ENCODE peak calls at places on chromosomes 16 and 17, in nine cellular contexts. Y, E, D, B, M, S, Q, A and K are unnamed samples.

GRCh38 chr17:29778936-29779811 is 150.9 kb downstream of the SSH2 start:
- DNase-seq in Y (peak; percentile 56), E (peak; percentile 87), D (peak; percentile 82), B (peak; percentile 83), M (peak; percentile 59), S (peak; percentile 80), Q (peak; percentile 75), A (no peak), K (peak; percentile 77)

GRCh38 chr17:64328875-64329405 is 61.7 kb downstream of the PECAM1 start:
- DNase-seq in Y (no peak), E (no peak), D (no peak), B (no peak), M (no peak), S (no peak), Q (no peak), A (no peak), K (no peak)

GRCh38 chr17:46971647-46972300 is 7.3 kb downstream of the RPRML start:
- DNase-seq in Y (no peak), E (no peak), D (no peak), B (no peak), M (no peak), S (no peak), Q (no peak), A (no peak), K (no peak)

GRCh38 chr17:27559996-27560481 is 70.9 kb upstream of the LGALS9 start:
- DNase-seq in Y (no peak), E (no peak), D (peak; percentile 75), B (peak; percentile 57), M (no peak), S (no peak), Q (peak; percentile 97), A (no peak), K (peak; percentile 93)

GRCh38 chr17:81806461-81807209 is 2.7 kb downstream of the GCGR start:
- DNase-seq in Y (no peak), E (no peak), D (no peak), B (no peak), M (no peak), S (no peak), Q (no peak), A (no peak), K (no peak)

GRCh38 chr16:14310519-14310991 is 239.4 kb downstream of the MRTFB start:
- DNase-seq in Y (peak; percentile 45), E (no peak), D (no peak), B (no peak), M (no peak), S (peak; percentile 64), Q (no peak), A (no peak), K (peak; percentile 47)

GRCh38 chr17:81832608-81833159 is 407 bp downstream of the MCRIP1 start:
- DNase-seq in Y (no peak), E (peak; percentile 27), D (peak; percentile 30), B (peak; percentile 18), M (no peak), S (peak; percentile 49), Q (peak; percentile 22), A (no peak), K (no peak)

GRCh38 chr16:88072571-88073001 is 121.4 kb downstream of the BANP start:
- DNase-seq in Y (no peak), E (no peak), D (no peak), B (no peak), M (no peak), S (no peak), Q (no peak), A (no peak), K (no peak)

GRCh38 chr17:63405020-63405419 is 41.1 kb downstream of the CYB561 start:
- DNase-seq in Y (no peak), E (no peak), D (no peak), B (no peak), M (no peak), S (no peak), Q (no peak), A (no peak), K (no peak)

GRCh38 chr17:77436058-77436442 is 295.3 kb downstream of the SEC14L1 start:
- DNase-seq in Y (peak; percentile 77), E (no peak), D (peak; percentile 77), B (no peak), M (no peak), S (no peak), Q (peak; percentile 73), A (no peak), K (no peak)

GRCh38 chr17:76511562-76512365 is 10.5 kb upstream of the RHBDF2 start:
- DNase-seq in Y (no peak), E (no peak), D (no peak), B (no peak), M (peak; percentile 50), S (no peak), Q (peak; percentile 31), A (no peak), K (peak; percentile 45)

GRCh38 chr16:19127205-19127604 is 13.4 kb downstream of the ITPRIPL2 start:
- DNase-seq in Y (no peak), E (no peak), D (no peak), B (no peak), M (no peak), S (no peak), Q (no peak), A (no peak), K (no peak)

DNA sequence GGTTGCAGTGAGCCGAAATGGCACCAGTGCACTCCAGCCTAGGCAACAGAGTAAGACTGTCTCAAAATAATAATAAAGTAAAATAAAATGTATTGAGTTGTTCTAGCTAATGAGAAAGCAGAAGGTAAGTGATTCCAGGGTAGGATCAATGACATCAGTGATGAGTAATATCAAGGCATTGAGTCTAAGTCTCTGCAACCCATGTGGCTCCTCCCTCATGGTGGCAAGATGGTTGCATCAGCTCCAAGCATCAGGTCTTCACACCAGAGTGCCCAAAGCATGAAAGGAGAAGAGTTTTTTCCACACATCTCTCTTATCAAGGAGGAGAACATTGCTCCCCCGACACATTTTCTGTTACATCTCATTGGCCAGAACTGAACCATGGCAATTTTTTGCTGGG is 34.8 kb upstream of the GAS7 start:
- DNase-seq in Y (no peak), E (no peak), D (no peak), B (no peak), M (no peak), S (no peak), Q (no peak), A (no peak), K (no peak)
- TF ChIP-seq CTCF in Y (no peak), E (no peak), D (no peak), B (no peak), M (no peak), S (no peak), Q (no peak), A (no peak), K (no peak)

GRCh38 chr17:79954281-79955166 is 81.1 kb downstream of the TBC1D16 start:
- DNase-seq in Y (no peak), E (no peak), D (peak; percentile 5), B (no peak), M (no peak), S (no peak), Q (no peak), A (peak; percentile 56), K (no peak)

GRCh38 chr17:79952265-79952877 is 83.3 kb downstream of the TBC1D16 start:
- DNase-seq in Y (no peak), E (no peak), D (peak; percentile 11), B (no peak), M (no peak), S (no peak), Q (no peak), A (peak; percentile 65), K (no peak)

GRCh38 chr17:79951361-79952264 is 84.1 kb downstream of the TBC1D16 start:
- DNase-seq in Y (peak; percentile 72), E (no peak), D (peak; percentile 42), B (no peak), M (no peak), S (no peak), Q (peak; percentile 87), A (peak; percentile 75), K (peak; percentile 95)

GRCh38 chr17:79952915-79953314 is 82.8 kb downstream of the TBC1D16 start:
- DNase-seq in Y (no peak), E (no peak), D (peak; percentile 2), B (no peak), M (no peak), S (no peak), Q (no peak), A (no peak), K (no peak)

DNA sequence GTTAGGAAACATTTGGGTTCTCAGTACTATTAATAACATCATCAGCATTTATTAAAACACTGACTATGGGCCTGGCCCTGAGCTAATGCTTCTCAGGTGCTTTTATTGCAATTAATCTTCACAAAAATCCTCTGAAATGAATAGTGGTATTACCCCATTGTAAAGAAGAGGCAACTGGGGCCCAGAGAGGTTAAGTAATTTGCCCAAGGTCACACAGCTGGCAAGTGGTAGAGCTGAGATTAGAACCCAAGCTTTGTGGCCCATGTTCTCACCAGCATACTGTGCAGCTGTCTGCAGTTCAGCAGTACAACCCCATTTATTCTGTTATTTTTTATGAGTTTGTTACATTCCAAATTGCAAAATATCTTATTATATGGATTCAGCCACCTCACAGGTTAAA is 82.3 kb downstream of the TBC1D16 start:
- DNase-seq in Y (no peak), E (no peak), D (no peak), B (no peak), M (no peak), S (no peak), Q (no peak), A (no peak), K (no peak)
- H3K4me3 ChIP-seq in Y (no peak overlapping the region), E (no peak overlapping the region), D (no peak overlapping the region), B (no peak overlapping the region), M (no peak overlapping the region), S (no peak overlapping the region), Q (no peak overlapping the region), A (no peak overlapping the region), K (no peak overlapping the region)

GRCh38 chr17:57987582-57988300 is at the start of gene VEZF1:
- DNase-seq in Y (peak; percentile 95), E (peak; percentile 80), D (peak; percentile 82), B (peak; percentile 41), M (peak; percentile 79), S (peak; percentile 84), Q (peak; percentile 44), A (peak; percentile 95), K (peak; percentile 60)

GRCh38 chr17:57986841-57987581 is 1.0 kb downstream of the VEZF1 start:
- DNase-seq in Y (peak; percentile 78), E (peak; percentile 57), D (peak; percentile 40), B (no peak), M (no peak), S (peak; percentile 56), Q (peak; percentile 75), A (peak; percentile 86), K (peak; percentile 77)

GRCh38 chr17:57990037-57990436 is 2.0 kb upstream of the VEZF1 start:
- DNase-seq in Y (no peak), E (no peak), D (no peak), B (no peak), M (no peak), S (no peak), Q (no peak), A (no peak), K (no peak)

GRCh38 chr17:57988301-57989010 is 402 bp upstream of the VEZF1 start:
- DNase-seq in Y (no peak), E (peak; percentile 66), D (peak; percentile 82), B (peak; percentile 32), M (peak; percentile 67), S (peak; percentile 78), Q (peak; percentile 59), A (peak; percentile 92), K (peak; percentile 68)

GRCh38 chr17:57989011-57989345 is 924 bp upstream of the VEZF1 start:
- DNase-seq in Y (peak; percentile 34), E (no peak), D (no peak), B (no peak), M (peak; percentile 39), S (no peak), Q (no peak), A (no peak), K (peak; percentile 48)
- TF ChIP-seq CTCF in Y (no peak), E (no peak), D (no peak), B (no peak), M (no peak), S (no peak), Q (no peak), A (no peak), K (peak; percentile 6)

GRCh38 chr16:57688987-57689771 is 5.4 kb upstream of the DRC7 start:
- DNase-seq in Y (no peak), E (no peak), D (no peak), B (no peak), M (no peak), S (no peak), Q (no peak), A (no peak), K (no peak)
- H3K4me3 ChIP-seq in Y (no peak overlapping the region), E (no peak overlapping the region), D (no peak overlapping the region), B (no peak overlapping the region), M (no peak overlapping the region), S (peak overlapping the region; percentile 44), Q (no peak overlapping the region), A (no peak overlapping the region), K (no peak overlapping the region)